ENCODE peak calls at places on chromosomes 5 and 9, in five cellular contexts. I is upper lobe of right lung, J is lower leg skin, H is HFF-Myc, B is cardiac muscle cell. X is an unnamed sample.

GRCh38 chr5:97998946-97999345 is 774.5 kb upstream of the RGMB start:
- DNase-seq in I (no peak), B (no peak), J (no peak), H (no peak), X (no peak)

GRCh38 chr5:170751631-170752030 is 31.9 kb upstream of the GABRP start:
- DNase-seq in I (no peak), H (no peak), J (peak; percentile 72), B (no peak), X (no peak)

GRCh38 chr5:39691993-39692392 is 267.2 kb upstream of the DAB2 start:
- DNase-seq in J (no peak), H (no peak), B (no peak), I (no peak), X (no peak)

GRCh38 chr9:32403567-32403966 is 19.1 kb downstream of the ACO1 start:
- DNase-seq in B (no peak), I (no peak), H (no peak), J (no peak), X (no peak)

GRCh38 chr5:180170111-180170809 is 38.8 kb downstream of the RASGEF1C start:
- DNase-seq in I (no peak), H (no peak), B (no peak), J (peak; percentile 83), X (no peak)

GRCh38 chr9:103942652-103943051 is 151.5 kb upstream of the SMC2 start:
- DNase-seq in H (no peak), B (no peak), I (no peak), J (no peak), X (no peak)

GRCh38 chr9:105693435-105694275 is 686 bp upstream of the TMEM38B start:
- DNase-seq in J (no peak), B (no peak), I (no peak), H (no peak), X (no peak)

GRCh38 chr5:95735436-95735835 is 4.3 kb downstream of the RHOBTB3 start:
- DNase-seq in I (no peak), J (no peak), B (no peak), H (no peak), X (no peak)

GRCh38 chr9:134662143-134662876 is 20.7 kb downstream of the COL5A1 start:
- DNase-seq in H (peak; percentile 93), B (peak; percentile 97), I (peak; percentile 67), J (peak; percentile 90), X (no peak)

GRCh38 chr5:84085387-84086041 is 299.2 kb downstream of the EDIL3 start:
- DNase-seq in I (no peak), B (no peak), H (no peak), J (no peak), X (no peak)

GRCh38 chr5:84086517-84086916 is 298.2 kb downstream of the EDIL3 start:
- DNase-seq in I (no peak), B (no peak), J (no peak), H (no peak), X (no peak)

DNA sequence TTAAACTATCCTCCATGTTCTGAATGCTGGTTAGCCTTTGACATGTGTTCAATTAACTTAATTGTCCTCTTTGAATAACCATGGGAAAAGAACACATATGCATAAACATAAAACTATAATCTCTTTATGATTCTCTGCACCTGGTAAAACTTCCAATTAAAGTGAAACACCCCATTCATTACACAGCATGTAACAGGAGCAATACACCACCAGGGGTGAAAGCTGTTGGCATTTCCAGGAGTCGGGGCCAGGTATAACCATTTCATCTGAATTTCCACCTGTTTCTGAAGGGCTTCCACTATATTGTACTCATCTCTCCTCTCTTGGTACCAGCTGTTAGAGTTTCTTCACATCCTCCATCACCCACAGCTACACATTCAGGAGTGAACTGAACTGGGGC is 303.8 kb downstream of the EDIL3 start:
- DNase-seq in H (no peak), B (no peak), J (no peak), I (no peak), X (no peak)
- TF ChIP-seq CTCF in H (no peak), B (no peak), J (no peak), I (no peak), X (peak; percentile 21)

GRCh38 chr5:110040178-110040577 is 350.5 kb downstream of the MAN2A1 start:
- DNase-seq in I (no peak), H (no peak), J (no peak), B (no peak), X (no peak)
- TF ChIP-seq CTCF in I (no peak), H (peak; percentile 15), J (no peak), B (no peak), X (peak; percentile 28)

GRCh38 chr5:36145311-36145710 is 6.4 kb downstream of the LMBRD2 start:
- DNase-seq in H (no peak), B (no peak), J (no peak), I (no peak), X (no peak)
- TF ChIP-seq CTCF in H (no peak), B (no peak), J (no peak), I (no peak), X (no peak)

GRCh38 chr9:16869140-16869903 is 1.1 kb downstream of the BNC2 start:
- DNase-seq in H (no peak), B (peak; percentile 28), J (no peak), I (no peak), X (no peak)

GRCh38 chr9:16870606-16871357 is at the start of gene BNC2:
- DNase-seq in B (peak; percentile 64), I (no peak), H (no peak), J (peak; percentile 86), X (peak; percentile 85)

GRCh38 chr9:16871358-16872151 is 1.1 kb upstream of the BNC2 start:
- DNase-seq in B (peak; percentile 56), J (peak; percentile 90), I (peak; percentile 81), H (no peak), X (peak; percentile 72)

GRCh38 chr9:16868706-16869105 is 1.8 kb downstream of the BNC2 start:
- DNase-seq in H (no peak), J (no peak), B (no peak), I (no peak), X (no peak)

GRCh38 chr9:16869961-16870605 is 387 bp downstream of the BNC2 start:
- DNase-seq in H (no peak), B (peak; percentile 26), I (peak; percentile 51), J (peak; percentile 89), X (peak; percentile 71)
- TF ChIP-seq CTCF in H (no peak), B (no peak), I (no peak), J (no peak), X (no peak)

DNA sequence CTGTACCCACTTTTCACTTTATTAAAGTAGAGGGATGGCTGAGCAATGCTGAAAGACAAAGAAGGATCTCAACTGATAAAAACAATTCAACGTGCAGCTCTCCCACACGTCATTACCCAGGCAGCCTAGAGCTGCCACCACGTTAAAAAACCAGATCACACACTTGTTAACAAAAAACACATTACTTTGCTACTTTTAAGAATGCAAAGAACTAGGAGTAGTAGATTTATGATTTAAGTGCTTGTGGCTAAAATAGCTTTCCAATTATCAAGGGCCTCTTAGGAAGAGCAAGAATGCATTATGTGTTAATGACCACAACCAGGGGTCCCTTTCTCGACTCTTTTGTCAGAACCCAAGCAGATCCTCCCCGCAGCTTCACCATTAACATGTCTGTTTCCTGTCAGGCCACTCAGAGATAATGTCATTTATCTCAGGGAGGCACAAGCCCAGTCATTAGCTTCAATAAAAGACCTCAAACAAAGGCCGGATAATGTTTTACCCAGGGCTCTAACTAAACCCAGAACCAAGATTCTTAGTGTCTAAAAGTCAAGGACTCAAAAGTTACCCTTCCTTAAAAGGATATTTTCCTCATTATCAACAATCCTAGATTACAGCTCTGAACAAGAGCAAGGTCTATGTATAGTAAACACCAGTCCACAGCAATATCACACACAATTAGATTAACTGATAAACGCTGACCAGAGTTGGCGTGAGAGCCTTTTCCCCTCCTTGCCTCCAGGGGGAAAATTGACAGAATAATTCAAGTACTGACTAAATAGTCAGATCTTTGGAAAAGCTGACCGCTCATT is 7.5 kb downstream of the ZNF608 start:
- DNase-seq in I (no peak), H (no peak), J (no peak), B (peak; percentile 55), X (no peak)
- TF ChIP-seq CTCF in I (no peak), H (peak; percentile 3), J (no peak), B (no peak), X (peak; percentile 75)

GRCh38 chr5:154276932-154277331 is 86.4 kb downstream of the GALNT10 start:
- DNase-seq in H (peak; percentile 87), B (no peak), J (peak; percentile 89), I (no peak), X (no peak)
- TF ChIP-seq CTCF in H (no peak), B (no peak), J (no peak), I (no peak), X (no peak)

DNA sequence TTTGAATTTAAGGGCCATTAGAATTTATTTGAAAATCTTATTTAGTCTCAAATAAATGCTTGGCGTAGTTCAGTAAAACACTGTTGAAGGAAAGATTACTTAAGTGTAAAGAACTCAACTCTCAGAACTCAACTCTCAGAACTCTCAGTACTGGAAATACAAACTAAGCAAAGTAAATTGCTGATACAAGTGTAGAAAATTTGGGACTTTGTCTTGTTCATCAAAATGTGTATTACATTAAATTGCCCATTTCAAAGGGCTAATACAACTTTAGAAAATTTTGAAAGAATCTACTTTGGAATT is 99.4 kb downstream of the CSNK1G3 start:
- DNase-seq in H (no peak), I (no peak), B (no peak), J (no peak), X (no peak)
- TF ChIP-seq CTCF in H (no peak), I (no peak), B (no peak), J (no peak), X (peak; percentile 18)

GRCh38 chr9:84310903-84311302 is 29.7 kb downstream of the SLC28A3 start:
- DNase-seq in I (no peak), H (no peak), J (no peak), B (no peak), X (no peak)
- TF ChIP-seq CTCF in I (no peak), H (no peak), J (no peak), B (no peak), X (no peak)

GRCh38 chr9:37984672-37985611 is 81.0 kb upstream of the SLC25A51 start:
- DNase-seq in B (no peak), J (no peak), H (no peak), I (peak; percentile 56), X (no peak)
- TF ChIP-seq CTCF in B (no peak), J (no peak), H (no peak), I (no peak), X (no peak)

GRCh38 chr9:94588681-94589080 is 4.9 kb downstream of the FBP2 start:
- DNase-seq in B (no peak), J (peak; percentile 73), I (no peak), H (no peak), X (no peak)
- TF ChIP-seq CTCF in B (no peak), J (no peak), I (no peak), H (no peak), X (no peak)